ENCODE peak calls at places on chromosomes 16 and 17, in eight cellular contexts. F is stimulated activated CD4-positive, alpha-beta T cell treated with anti-CD3 and anti-CD28 coated beads, Interleukin-1b, Interleukin-23, amount 100 ng/mL, for 1 hour; B is ovary; T is activated naive CD8-positive, alpha-beta T cell treated with anti-CD3 and anti-CD28 coated beads for 36 hours; S is stomach; A is activated CD4-positive, alpha-beta memory T cell treated with anti-CD3 and anti-CD28 coated beads, Interleukin-2, amount 10 ng/mL, durations not matched to agents 7 days and 5 days; H is NCI-H2029 treated with DMSO at 0.1 percent for 48 hours; I is T follicular helper cell. O is an unnamed sample.
A peak's percentile ranks its signal among the peaks of the same experiment; 100 is the strongest.

GRCh38 chr17:4101127-4101798 is 41.6 kb downstream of the ZZEF1 start:
- DNase-seq in F (no peak), B (no peak), T (no peak), S (no peak), A (no peak), H (no peak), I (no peak), O (no peak)

GRCh38 chr16:3122926-3123570 is 10.7 kb downstream of the ZNF205 start:
- DNase-seq in F (no peak), B (no peak), T (no peak), S (no peak), A (no peak), H (no peak), I (no peak), O (no peak)

GRCh38 chr16:69013991-69014390 is 91.5 kb upstream of the HAS3 start:
- DNase-seq in F (no peak), B (no peak), T (no peak), S (no peak), A (no peak), H (no peak), I (no peak), O (no peak)

GRCh38 chr16:5045499-5046115 is 11.9 kb upstream of the NAGPA start:
- DNase-seq in F (no peak), B (no peak), T (no peak), S (no peak), A (no peak), H (no peak), I (no peak), O (no peak)

GRCh38 chr16:80719573-80719972 is 84.8 kb downstream of the CDYL2 start:
- DNase-seq in F (no peak), B (no peak), T (no peak), S (no peak), A (peak; percentile 43), H (no peak), I (no peak), O (no peak)

GRCh38 chr17:73988110-73988509 is 215.4 kb upstream of the RPL38 start:
- DNase-seq in F (no peak), B (no peak), T (no peak), S (no peak), A (no peak), H (no peak), I (no peak), O (no peak)

GRCh38 chr17:62219500-62219899 is 154.4 kb upstream of the MED13 start:
- DNase-seq in F (no peak), B (no peak), T (no peak), S (no peak), A (no peak), H (no peak), I (no peak), O (no peak)

GRCh38 chr17:35089846-35090193 is 26.3 kb upstream of the RFFL start:
- DNase-seq in F (peak; percentile 23), B (no peak), T (peak; percentile 36), S (no peak), A (peak; percentile 51), H (no peak), I (peak; percentile 2), O (no peak)

GRCh38 chr16:2512920-2513404 is 790 bp upstream of the ATP6V0C start:
- DNase-seq in F (no peak), B (no peak), T (peak; percentile 39), S (no peak), A (no peak), H (no peak), I (no peak), O (no peak)

GRCh38 chr16:69513180-69513966 is 52.4 kb upstream of the NFAT5 start:
- DNase-seq in F (no peak), B (no peak), T (no peak), S (no peak), A (no peak), H (no peak), I (no peak), O (no peak)

GRCh38 chr16:87671715-87672270 is 69.5 kb downstream of the JPH3 start:
- DNase-seq in F (no peak), B (no peak), T (no peak), S (no peak), A (no peak), H (no peak), I (no peak), O (no peak)

GRCh38 chr17:44708401-44709263 is at the start of gene DBF4B:
- DNase-seq in F (peak; percentile 58), B (peak; percentile 76), T (peak; percentile 81), S (peak; percentile 77), A (peak; percentile 87), H (peak; percentile 74), I (peak; percentile 80), O (peak; percentile 42)

GRCh38 chr17:45019177-45019711 is 32.2 kb downstream of the DCAKD start:
- DNase-seq in F (peak; percentile 11), B (peak; percentile 40), T (peak; percentile 64), S (peak; percentile 61), A (peak; percentile 43), H (no peak), I (no peak), O (no peak)

GRCh38 chr16:53504161-53504663 is 1.2 kb upstream of the AKTIP start:
- DNase-seq in F (no peak), B (peak; percentile 45), T (no peak), S (peak; percentile 36), A (peak; percentile 42), H (no peak), I (no peak), O (no peak)

GRCh38 chr17:9907131-9907530 is 2.1 kb upstream of the RCVRN start:
- DNase-seq in F (no peak), B (no peak), T (no peak), S (no peak), A (no peak), H (no peak), I (no peak), O (no peak)

GRCh38 chr17:15307686-15308085 is 33.7 kb downstream of the TEKT3 start:
- DNase-seq in F (no peak), B (peak; percentile 41), T (no peak), S (no peak), A (no peak), H (no peak), I (no peak), O (no peak)

GRCh38 chr16:58515125-58515870 is at the start of gene SETD6:
- DNase-seq in F (peak; percentile 59), B (peak; percentile 79), T (peak; percentile 85), S (peak; percentile 89), A (peak; percentile 78), H (no peak), I (peak; percentile 45), O (peak; percentile 66)

GRCh38 chr17:63437287-63438091 is 8.6 kb downstream of the CYB561 start:
- DNase-seq in F (no peak), B (peak; percentile 55), T (no peak), S (peak; percentile 65), A (no peak), H (no peak), I (no peak), O (no peak)

GRCh38 chr17:2369039-2369438 is 31.7 kb downstream of the SGSM2 start:
- DNase-seq in F (no peak), B (no peak), T (no peak), S (no peak), A (no peak), H (no peak), I (no peak), O (no peak)

GRCh38 chr17:61135782-61136181 is 263.9 kb upstream of the TBX2 start:
- DNase-seq in F (no peak), B (no peak), T (no peak), S (no peak), A (no peak), H (no peak), I (no peak), O (no peak)

GRCh38 chr17:77332981-77333685 is 192.4 kb downstream of the SEC14L1 start:
- DNase-seq in F (no peak), B (peak; percentile 1), T (peak; percentile 54), S (peak; percentile 20), A (peak; percentile 38), H (no peak), I (no peak), O (no peak)

GRCh38 chr16:79009911-79010310 is 590.6 kb downstream of the MAF start:
- DNase-seq in F (no peak), B (no peak), T (no peak), S (no peak), A (no peak), H (no peak), I (no peak), O (no peak)

GRCh38 chr16:83969771-83970429 is 1.9 kb downstream of the NECAB2 start:
- DNase-seq in F (no peak), B (no peak), T (no peak), S (no peak), A (no peak), H (no peak), I (no peak), O (no peak)

GRCh38 chr17:61815863-61816523 is 47.3 kb downstream of the BRIP1 start:
- DNase-seq in F (no peak), B (no peak), T (no peak), S (no peak), A (no peak), H (no peak), I (no peak), O (no peak)

GRCh38 chr17:77385750-77386501 is 245.2 kb downstream of the SEC14L1 start:
- DNase-seq in F (no peak), B (no peak), T (no peak), S (no peak), A (no peak), H (no peak), I (no peak), O (peak; percentile 38)

GRCh38 chr16:16861546-16861945 is 482.6 kb downstream of the NPIPA7 start:
- DNase-seq in F (peak; percentile 23), B (peak; percentile 10), T (peak; percentile 23), S (peak; percentile 45), A (peak; percentile 57), H (no peak), I (peak; percentile 28), O (peak; percentile 24)

GRCh38 chr16:65490296-65490695 is 368.4 kb upstream of the CDH11 start:
- DNase-seq in F (no peak), B (no peak), T (no peak), S (no peak), A (no peak), H (no peak), I (no peak), O (no peak)

GRCh38 chr17:3718251-3718650 is 5.5 kb upstream of the HASPIN start:
- DNase-seq in F (no peak), B (no peak), T (no peak), S (no peak), A (no peak), H (no peak), I (no peak), O (no peak)

GRCh38 chr17:36602030-36602737 is 801 bp downstream of the MRM1 start:
- DNase-seq in F (no peak), B (no peak), T (peak; percentile 11), S (no peak), A (no peak), H (no peak), I (no peak), O (no peak)